ENCODE peak calls at places on chromosomes 6 and 20, in five cellular contexts. One of them, this sample, is unnamed.
A peak's percentile ranks its signal among the peaks of the same experiment; 100 is the strongest.

GRCh38 chr6:11536795-11537194 is 754 bp upstream of the TMEM170B start:
- DNase-seq in kidney tubule cell: no peak
- DNase-seq in left cardiac atrium: no peak
- DNase-seq in Calu3: no peak
- DNase-seq in Ammon's horn: peak; percentile 22
- DNase-seq in this sample: no peak

GRCh38 chr6:4355241-4355640 is 219.9 kb upstream of the ECI2 start:
- DNase-seq in kidney tubule cell: peak; percentile 35
- DNase-seq in left cardiac atrium: no peak
- DNase-seq in Calu3: no peak
- DNase-seq in Ammon's horn: no peak
- DNase-seq in this sample: no peak

GRCh38 chr6:160428069-160428430 is 79.9 kb downstream of the SLC22A3 start:
- DNase-seq in kidney tubule cell: no peak
- DNase-seq in left cardiac atrium: peak; percentile 52
- DNase-seq in Calu3: no peak
- DNase-seq in Ammon's horn: peak; percentile 41
- DNase-seq in this sample: no peak

GRCh38 chr20:36063916-36064660 is 90.5 kb upstream of the EPB41L1 start:
- DNase-seq in kidney tubule cell: no peak
- DNase-seq in left cardiac atrium: no peak
- DNase-seq in Calu3: no peak
- DNase-seq in Ammon's horn: peak; percentile 28
- DNase-seq in this sample: no peak

GRCh38 chr20:23126281-23127061 is 40.3 kb upstream of the CD93 start:
- DNase-seq in kidney tubule cell: no peak
- DNase-seq in left cardiac atrium: no peak
- DNase-seq in Calu3: no peak
- DNase-seq in Ammon's horn: peak; percentile 45
- DNase-seq in this sample: no peak

GRCh38 chr6:166952122-166952521 is 4.2 kb downstream of the RNASET2 start:
- DNase-seq in kidney tubule cell: no peak
- DNase-seq in left cardiac atrium: no peak
- DNase-seq in Calu3: no peak
- DNase-seq in Ammon's horn: no peak
- DNase-seq in this sample: no peak

GRCh38 chr6:41289815-41290214 is 3.3 kb upstream of the TREM1 start:
- DNase-seq in kidney tubule cell: no peak
- DNase-seq in left cardiac atrium: no peak
- DNase-seq in Calu3: no peak
- DNase-seq in Ammon's horn: no peak
- DNase-seq in this sample: no peak

GRCh38 chr20:44074252-44075151 is 112.5 kb downstream of the JPH2 start:
- DNase-seq in kidney tubule cell: peak; percentile 60
- DNase-seq in left cardiac atrium: peak; percentile 56
- DNase-seq in Calu3: no peak
- DNase-seq in Ammon's horn: peak; percentile 23
- DNase-seq in this sample: no peak

GRCh38 chr20:44720617-44720993 is 5.4 kb downstream of the CCN5 start:
- DNase-seq in kidney tubule cell: peak; percentile 93
- DNase-seq in left cardiac atrium: no peak
- DNase-seq in Calu3: peak; percentile 69
- DNase-seq in Ammon's horn: peak; percentile 78
- DNase-seq in this sample: no peak

GRCh38 chr6:110683236-110683635 is 132.0 kb downstream of the CDK19 start:
- DNase-seq in kidney tubule cell: no peak
- DNase-seq in left cardiac atrium: no peak
- DNase-seq in Calu3: no peak
- DNase-seq in Ammon's horn: no peak
- DNase-seq in this sample: no peak